ENCODE peak calls at places on chromosomes 12 and 14, in six cellular contexts. P, U, T, G, Y and D are unnamed samples.

GRCh38 chr14:75654127-75654732 is 6.4 kb downstream of the ERG28 start:
- DNase-seq in P (no peak), U (peak; percentile 79), T (peak; percentile 72), G (peak; percentile 92), Y (peak; percentile 65), D (peak; percentile 73)

GRCh38 chr12:45178771-45179170 is 37.1 kb upstream of the ANO6 start:
- DNase-seq in P (no peak), U (no peak), T (no peak), G (no peak), Y (no peak), D (no peak)

GRCh38 chr12:82097438-82097837 is 260.7 kb downstream of the CCDC59 start:
- DNase-seq in P (no peak), U (no peak), T (no peak), G (no peak), Y (no peak), D (no peak)

GRCh38 chr12:100473716-100474150 is at the start of gene NR1H4:
- DNase-seq in P (peak; percentile 16), U (no peak), T (no peak), G (no peak), Y (no peak), D (peak; percentile 20)

GRCh38 chr14:99786423-99787051 is 6.7 kb upstream of the EML1 start:
- DNase-seq in P (no peak), U (no peak), T (no peak), G (peak; percentile 51), Y (no peak), D (no peak)

GRCh38 chr12:98997-99396 is 32.4 kb downstream of the IQSEC3 start:
- DNase-seq in P (no peak), U (no peak), T (no peak), G (peak; percentile 31), Y (no peak), D (no peak)

GRCh38 chr12:57731411-57732080 is 7.0 kb downstream of the AGAP2 start:
- DNase-seq in P (no peak), U (no peak), T (no peak), G (peak; percentile 53), Y (no peak), D (no peak)

GRCh38 chr14:46964378-46964777 is 312.8 kb upstream of the RPL10L start:
- DNase-seq in P (no peak), U (no peak), T (no peak), G (no peak), Y (no peak), D (no peak)

GRCh38 chr14:34009956-34010355 is 59.1 kb upstream of the EGLN3 start:
- DNase-seq in P (no peak), U (no peak), T (no peak), G (no peak), Y (no peak), D (no peak)

GRCh38 chr12:65415826-65416225 is 137.3 kb downstream of the MSRB3 start:
- DNase-seq in P (no peak), U (no peak), T (no peak), G (no peak), Y (no peak), D (no peak)

GRCh38 chr14:22570132-22570949 is 18.7 kb downstream of the DAD1 start:
- DNase-seq in P (no peak), U (peak; percentile 62), T (peak; percentile 98), G (peak; percentile 84), Y (peak; percentile 81), D (peak; percentile 85)

GRCh38 chr12:685388-685787 is 22.1 kb upstream of the NINJ2 start:
- DNase-seq in P (no peak), U (no peak), T (peak; percentile 84), G (no peak), Y (peak; percentile 47), D (no peak)

GRCh38 chr14:72766296-72766695 is 127.6 kb downstream of the DPF3 start:
- DNase-seq in P (no peak), U (no peak), T (no peak), G (no peak), Y (no peak), D (no peak)

GRCh38 chr12:132834181-132834711 is 5.6 kb upstream of the GOLGA3 start:
- DNase-seq in P (no peak), U (no peak), T (no peak), G (no peak), Y (no peak), D (no peak)

GRCh38 chr12:88893801-88894200 is 313.5 kb upstream of the KITLG start:
- DNase-seq in P (no peak), U (no peak), T (no peak), G (no peak), Y (no peak), D (no peak)

GRCh38 chr14:64960762-64961276 is 11.3 kb downstream of the RAB15 start:
- DNase-seq in P (no peak), U (peak; percentile 23), T (no peak), G (no peak), Y (no peak), D (no peak)

GRCh38 chr12:127559349-127560040 is 707.5 kb upstream of the TMEM132C start:
- DNase-seq in P (peak; percentile 70), U (peak; percentile 37), T (peak; percentile 56), G (no peak), Y (peak; percentile 2), D (peak; percentile 92)

GRCh38 chr12:12456637-12457036 is 99.8 kb downstream of the BORCS5 start:
- DNase-seq in P (no peak), U (no peak), T (no peak), G (no peak), Y (no peak), D (peak; percentile 86)

GRCh38 chr12:127567531-127567930 is 699.4 kb upstream of the TMEM132C start:
- DNase-seq in P (no peak), U (no peak), T (no peak), G (no peak), Y (no peak), D (no peak)

GRCh38 chr14:76117789-76118188 is 33.9 kb upstream of the GPATCH2L start:
- DNase-seq in P (no peak), U (no peak), T (no peak), G (no peak), Y (no peak), D (no peak)

GRCh38 chr14:73198253-73198652 is 39.1 kb upstream of the PAPLN start:
- DNase-seq in P (no peak), U (no peak), T (no peak), G (no peak), Y (no peak), D (no peak)

GRCh38 chr12:58530421-58531067 is 389.8 kb downstream of the LRIG3 start:
- DNase-seq in P (peak; percentile 65), U (no peak), T (no peak), G (no peak), Y (no peak), D (no peak)